ENCODE peak calls at places on chromosome 10, in ten cellular contexts. One of them, this sample, is unnamed.

GRCh38 chr10:77819210-77820140 is 107.1 kb downstream of the DLG5 start:
- DNase-seq in fibroblast of mammary gland: no peak
- DNase-seq in A549: no peak
- DNase-seq in bronchial epithelial cell: peak
- DNase-seq in GM12865: no peak
- DNase-seq in astrocyte: no peak
- DNase-seq in body of pancreas: no peak
- DNase-seq in transverse colon: no peak
- DNase-seq in neural progenitor cell: no peak
- DNase-seq in fibroblast of lung: no peak
- DNase-seq in this sample: no peak

GRCh38 chr10:71724539-71724938 is 5.0 kb upstream of the C10orf105 start:
- DNase-seq in fibroblast of mammary gland: no peak
- DNase-seq in A549: no peak
- DNase-seq in bronchial epithelial cell: no peak
- DNase-seq in GM12865: no peak
- DNase-seq in astrocyte: no peak
- DNase-seq in body of pancreas: no peak
- DNase-seq in transverse colon: no peak
- DNase-seq in neural progenitor cell: no peak
- DNase-seq in fibroblast of lung: no peak
- DNase-seq in this sample: no peak

GRCh38 chr10:94205370-94205930 is 157.3 kb downstream of the NOC3L start:
- DNase-seq in fibroblast of mammary gland: peak
- DNase-seq in A549: no peak
- DNase-seq in bronchial epithelial cell: no peak
- DNase-seq in GM12865: no peak
- DNase-seq in astrocyte: peak
- DNase-seq in body of pancreas: peak
- DNase-seq in transverse colon: peak
- DNase-seq in neural progenitor cell: no peak
- DNase-seq in fibroblast of lung: peak
- DNase-seq in this sample: peak

GRCh38 chr10:46523881-46524470 is 32.5 kb downstream of the GPRIN2 start:
- DNase-seq in fibroblast of mammary gland: peak
- DNase-seq in A549: peak
- DNase-seq in bronchial epithelial cell: peak
- DNase-seq in GM12865: no peak
- DNase-seq in astrocyte: peak
- DNase-seq in body of pancreas: peak
- DNase-seq in transverse colon: peak
- DNase-seq in neural progenitor cell: no peak
- DNase-seq in fibroblast of lung: peak
- DNase-seq in this sample: peak

GRCh38 chr10:78952018-78952417 is 116.7 kb upstream of the ZMIZ1 start:
- DNase-seq in fibroblast of mammary gland: no peak
- DNase-seq in A549: no peak
- DNase-seq in bronchial epithelial cell: no peak
- DNase-seq in GM12865: no peak
- DNase-seq in astrocyte: no peak
- DNase-seq in body of pancreas: no peak
- DNase-seq in transverse colon: no peak
- DNase-seq in neural progenitor cell: no peak
- DNase-seq in fibroblast of lung: no peak
- DNase-seq in this sample: peak

GRCh38 chr10:126407831-126408230 is 19.6 kb upstream of the ADAM12 start:
- DNase-seq in fibroblast of mammary gland: peak
- DNase-seq in A549: no peak
- DNase-seq in bronchial epithelial cell: peak
- DNase-seq in GM12865: no peak
- DNase-seq in astrocyte: peak
- DNase-seq in body of pancreas: no peak
- DNase-seq in transverse colon: no peak
- DNase-seq in neural progenitor cell: peak
- DNase-seq in fibroblast of lung: peak
- DNase-seq in this sample: peak

GRCh38 chr10:59905066-59905734 is 1.2 kb downstream of the CCDC6 start:
- DNase-seq in fibroblast of mammary gland: peak
- DNase-seq in A549: no peak
- DNase-seq in bronchial epithelial cell: peak
- DNase-seq in GM12865: peak
- DNase-seq in astrocyte: peak
- DNase-seq in body of pancreas: peak
- DNase-seq in transverse colon: peak
- DNase-seq in neural progenitor cell: peak
- DNase-seq in fibroblast of lung: peak
- DNase-seq in this sample: peak

GRCh38 chr10:114498413-114499111 is 94.3 kb upstream of the AFAP1L2 start:
- DNase-seq in fibroblast of mammary gland: no peak
- DNase-seq in A549: no peak
- DNase-seq in bronchial epithelial cell: no peak
- DNase-seq in GM12865: peak
- DNase-seq in astrocyte: no peak
- DNase-seq in body of pancreas: no peak
- DNase-seq in transverse colon: no peak
- DNase-seq in neural progenitor cell: no peak
- DNase-seq in fibroblast of lung: no peak
- DNase-seq in this sample: no peak

GRCh38 chr10:123614888-123615287 is 51.3 kb upstream of the GPR26 start:
- DNase-seq in fibroblast of mammary gland: peak
- DNase-seq in A549: peak
- DNase-seq in bronchial epithelial cell: peak
- DNase-seq in GM12865: peak
- DNase-seq in astrocyte: peak
- DNase-seq in body of pancreas: peak
- DNase-seq in transverse colon: peak
- DNase-seq in neural progenitor cell: peak
- DNase-seq in fibroblast of lung: peak
- DNase-seq in this sample: peak

GRCh38 chr10:93039721-93040120 is 20.9 kb upstream of the CYP26C1 start:
- DNase-seq in fibroblast of mammary gland: peak
- DNase-seq in A549: no peak
- DNase-seq in bronchial epithelial cell: peak
- DNase-seq in GM12865: peak
- DNase-seq in astrocyte: peak
- DNase-seq in body of pancreas: no peak
- DNase-seq in transverse colon: no peak
- DNase-seq in neural progenitor cell: peak
- DNase-seq in fibroblast of lung: peak
- DNase-seq in this sample: peak
- TF ChIP-seq CTCF in fibroblast of mammary gland: peak
- TF ChIP-seq CTCF in A549: peak
- TF ChIP-seq CTCF in bronchial epithelial cell: peak
- TF ChIP-seq CTCF in GM12865: peak
- TF ChIP-seq CTCF in astrocyte: peak
- TF ChIP-seq CTCF in body of pancreas: no peak
- TF ChIP-seq CTCF in transverse colon: no peak
- TF ChIP-seq CTCF in neural progenitor cell: peak
- TF ChIP-seq CTCF in fibroblast of lung: peak
- TF ChIP-seq CTCF in this sample: peak

GRCh38 chr10:121438320-121438719 is 159.9 kb downstream of the FGFR2 start:
- DNase-seq in fibroblast of mammary gland: no peak
- DNase-seq in A549: no peak
- DNase-seq in bronchial epithelial cell: no peak
- DNase-seq in GM12865: no peak
- DNase-seq in astrocyte: no peak
- DNase-seq in body of pancreas: no peak
- DNase-seq in transverse colon: no peak
- DNase-seq in neural progenitor cell: no peak
- DNase-seq in fibroblast of lung: peak
- DNase-seq in this sample: no peak

GRCh38 chr10:121437596-121437995 is 160.6 kb downstream of the FGFR2 start:
- DNase-seq in fibroblast of mammary gland: no peak
- DNase-seq in A549: no peak
- DNase-seq in bronchial epithelial cell: no peak
- DNase-seq in GM12865: no peak
- DNase-seq in astrocyte: no peak
- DNase-seq in body of pancreas: peak
- DNase-seq in transverse colon: peak
- DNase-seq in neural progenitor cell: peak
- DNase-seq in fibroblast of lung: no peak
- DNase-seq in this sample: no peak

GRCh38 chr10:121440461-121440860 is 157.8 kb downstream of the FGFR2 start:
- DNase-seq in fibroblast of mammary gland: no peak
- DNase-seq in A549: no peak
- DNase-seq in bronchial epithelial cell: no peak
- DNase-seq in GM12865: no peak
- DNase-seq in astrocyte: no peak
- DNase-seq in body of pancreas: no peak
- DNase-seq in transverse colon: no peak
- DNase-seq in neural progenitor cell: no peak
- DNase-seq in fibroblast of lung: no peak
- DNase-seq in this sample: no peak

GRCh38 chr10:121436630-121437311 is 161.5 kb downstream of the FGFR2 start:
- DNase-seq in fibroblast of mammary gland: no peak
- DNase-seq in A549: no peak
- DNase-seq in bronchial epithelial cell: no peak
- DNase-seq in GM12865: no peak
- DNase-seq in astrocyte: no peak
- DNase-seq in body of pancreas: no peak
- DNase-seq in transverse colon: no peak
- DNase-seq in neural progenitor cell: peak
- DNase-seq in fibroblast of lung: no peak
- DNase-seq in this sample: no peak

DNA sequence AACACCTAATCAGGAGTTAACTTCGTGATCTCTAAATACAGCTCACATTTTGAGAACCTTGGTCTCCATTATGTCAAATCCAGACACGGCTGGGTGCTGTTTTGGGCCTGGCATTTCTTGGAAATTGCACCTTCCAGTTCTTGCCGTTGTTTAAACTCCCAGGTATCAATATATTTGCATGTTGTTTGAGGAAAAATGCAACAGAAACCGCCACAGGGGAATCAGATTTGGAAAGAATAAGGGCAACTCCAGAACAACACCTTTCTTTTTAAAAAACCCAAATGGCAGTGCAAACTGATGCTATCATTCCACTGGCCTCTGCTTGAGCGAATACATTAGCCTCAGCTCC is 162.0 kb downstream of the FGFR2 start:
- DNase-seq in fibroblast of mammary gland: no peak
- DNase-seq in A549: no peak
- DNase-seq in bronchial epithelial cell: no peak
- DNase-seq in GM12865: no peak
- DNase-seq in astrocyte: no peak
- DNase-seq in body of pancreas: no peak
- DNase-seq in transverse colon: no peak
- DNase-seq in neural progenitor cell: no peak
- DNase-seq in fibroblast of lung: no peak
- DNase-seq in this sample: no peak
- H3K4me3 ChIP-seq in fibroblast of mammary gland: no peak
- H3K4me3 ChIP-seq in A549: no peak
- H3K4me3 ChIP-seq in bronchial epithelial cell: no peak
- H3K4me3 ChIP-seq in GM12865: no peak
- H3K4me3 ChIP-seq in astrocyte: no peak
- H3K4me3 ChIP-seq in body of pancreas: no peak
- H3K4me3 ChIP-seq in transverse colon: no peak
- H3K4me3 ChIP-seq in neural progenitor cell: peak
- H3K4me3 ChIP-seq in fibroblast of lung: no peak
- H3K4me3 ChIP-seq in this sample: no peak

GRCh38 chr10:103481974-103482531 is 3.0 kb upstream of the CALHM3 start:
- DNase-seq in fibroblast of mammary gland: peak
- DNase-seq in A549: peak
- DNase-seq in bronchial epithelial cell: peak
- DNase-seq in GM12865: peak
- DNase-seq in astrocyte: peak
- DNase-seq in body of pancreas: peak
- DNase-seq in transverse colon: no peak
- DNase-seq in neural progenitor cell: peak
- DNase-seq in fibroblast of lung: peak
- DNase-seq in this sample: peak
- TF ChIP-seq CTCF in fibroblast of mammary gland: peak
- TF ChIP-seq CTCF in A549: peak
- TF ChIP-seq CTCF in bronchial epithelial cell: peak
- TF ChIP-seq CTCF in GM12865: peak
- TF ChIP-seq CTCF in astrocyte: peak
- TF ChIP-seq CTCF in body of pancreas: peak
- TF ChIP-seq CTCF in transverse colon: peak
- TF ChIP-seq CTCF in neural progenitor cell: peak
- TF ChIP-seq CTCF in fibroblast of lung: peak
- TF ChIP-seq CTCF in this sample: peak

GRCh38 chr10:23870612-23871011 is 338.3 kb upstream of the KIAA1217 start:
- DNase-seq in fibroblast of mammary gland: no peak
- DNase-seq in A549: no peak
- DNase-seq in bronchial epithelial cell: no peak
- DNase-seq in GM12865: no peak
- DNase-seq in astrocyte: no peak
- DNase-seq in body of pancreas: no peak
- DNase-seq in transverse colon: no peak
- DNase-seq in neural progenitor cell: no peak
- DNase-seq in fibroblast of lung: no peak
- DNase-seq in this sample: no peak

GRCh38 chr10:23868121-23868520 is 340.8 kb upstream of the KIAA1217 start:
- DNase-seq in fibroblast of mammary gland: no peak
- DNase-seq in A549: no peak
- DNase-seq in bronchial epithelial cell: no peak
- DNase-seq in GM12865: no peak
- DNase-seq in astrocyte: no peak
- DNase-seq in body of pancreas: no peak
- DNase-seq in transverse colon: no peak
- DNase-seq in neural progenitor cell: no peak
- DNase-seq in fibroblast of lung: no peak
- DNase-seq in this sample: no peak

GRCh38 chr10:23869996-23870395 is 338.9 kb upstream of the KIAA1217 start:
- DNase-seq in fibroblast of mammary gland: no peak
- DNase-seq in A549: no peak
- DNase-seq in bronchial epithelial cell: no peak
- DNase-seq in GM12865: no peak
- DNase-seq in astrocyte: no peak
- DNase-seq in body of pancreas: no peak
- DNase-seq in transverse colon: no peak
- DNase-seq in neural progenitor cell: no peak
- DNase-seq in fibroblast of lung: no peak
- DNase-seq in this sample: no peak

GRCh38 chr10:23869548-23869947 is 339.4 kb upstream of the KIAA1217 start:
- DNase-seq in fibroblast of mammary gland: no peak
- DNase-seq in A549: no peak
- DNase-seq in bronchial epithelial cell: no peak
- DNase-seq in GM12865: no peak
- DNase-seq in astrocyte: no peak
- DNase-seq in body of pancreas: peak
- DNase-seq in transverse colon: no peak
- DNase-seq in neural progenitor cell: no peak
- DNase-seq in fibroblast of lung: no peak
- DNase-seq in this sample: no peak

DNA sequence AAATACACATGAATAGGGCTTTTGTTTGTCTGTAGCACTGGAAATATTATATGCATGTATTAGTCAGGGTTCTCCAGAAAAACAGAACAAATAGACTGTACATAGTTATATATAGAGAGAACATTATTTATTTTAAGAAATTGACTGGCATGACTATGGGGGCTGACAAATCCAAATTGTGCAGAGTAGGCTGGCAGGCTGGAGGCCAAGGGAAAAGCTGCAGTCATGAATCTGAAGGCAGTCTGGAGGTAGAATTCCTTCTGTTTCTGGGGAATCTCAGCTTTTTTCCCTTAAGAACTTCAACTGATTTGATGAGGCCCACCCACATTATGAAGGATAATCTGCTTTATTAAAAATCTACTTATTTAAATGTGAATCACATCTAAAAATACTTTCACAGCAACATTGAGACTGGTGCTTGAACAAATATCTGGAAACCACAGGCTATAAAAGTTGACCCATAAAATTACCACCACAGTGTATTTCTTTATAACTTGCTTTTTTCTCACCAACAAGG is 344.2 kb upstream of the KIAA1217 start:
- DNase-seq in fibroblast of mammary gland: no peak
- DNase-seq in A549: no peak
- DNase-seq in bronchial epithelial cell: no peak
- DNase-seq in GM12865: no peak
- DNase-seq in astrocyte: no peak
- DNase-seq in body of pancreas: no peak
- DNase-seq in transverse colon: no peak
- DNase-seq in neural progenitor cell: no peak
- DNase-seq in fibroblast of lung: no peak
- DNase-seq in this sample: no peak
- H3K4me3 ChIP-seq in fibroblast of mammary gland: no peak
- H3K4me3 ChIP-seq in A549: no peak
- H3K4me3 ChIP-seq in bronchial epithelial cell: no peak
- H3K4me3 ChIP-seq in GM12865: no peak
- H3K4me3 ChIP-seq in astrocyte: no peak
- H3K4me3 ChIP-seq in body of pancreas: no peak
- H3K4me3 ChIP-seq in transverse colon: no peak
- H3K4me3 ChIP-seq in neural progenitor cell: no peak
- H3K4me3 ChIP-seq in fibroblast of lung: no peak
- H3K4me3 ChIP-seq in this sample: no peak

This sample was measured in foreskin fibroblast.